ENCODE peak calls at places on chromosomes 2 and 18, in nine cellular contexts. X is tibial artery; V is gastrocnemius medialis; K is GM12864; C is CD8-positive, alpha-beta T cell; I is osteocyte; Q is foreskin fibroblast; M is AG04449; R is kidney. F is an unnamed sample.

GRCh38 chr18:26956894-26957293 is 91.4 kb upstream of the AQP4 start:
- DNase-seq in R (no peak), K (no peak), X (no peak), V (no peak), M (no peak), C (no peak), I (no peak), Q (no peak), F (no peak)

GRCh38 chr18:7117390-7118355 is at the start of gene LAMA1:
- DNase-seq in R (peak; percentile 84), K (no peak), V (no peak), X (no peak), Q (peak; percentile 63), I (peak; percentile 82), C (no peak), M (no peak), F (peak; percentile 77)

GRCh38 chr2:112644155-112644932 is 1.4 kb upstream of the SLC20A1 start:
- DNase-seq in K (no peak), V (no peak), C (no peak), X (no peak), M (no peak), R (no peak), Q (no peak), I (no peak), F (no peak)

GRCh38 chr18:11104307-11104706 is 45.1 kb downstream of the PIEZO2 start:
- DNase-seq in X (no peak), C (no peak), Q (no peak), M (no peak), I (no peak), R (no peak), K (no peak), V (no peak), F (no peak)

GRCh38 chr2:72793798-72794447 is 31.9 kb downstream of the EXOC6B start:
- DNase-seq in K (no peak), I (no peak), C (no peak), M (no peak), V (no peak), X (no peak), R (no peak), Q (peak; percentile 63), F (no peak)

GRCh38 chr2:185208261-185208660 is 530.3 kb upstream of the FSIP2 start:
- DNase-seq in M (no peak), V (no peak), K (no peak), Q (no peak), C (no peak), X (no peak), I (no peak), R (no peak), F (no peak)

GRCh38 chr2:106138904-106139574 is 55.1 kb downstream of the UXS1 start:
- DNase-seq in R (no peak), M (no peak), X (no peak), C (no peak), V (no peak), I (no peak), Q (no peak), K (no peak), F (no peak)

GRCh38 chr2:158828378-158829136 is 33.4 kb downstream of the DAPL1 start:
- DNase-seq in Q (no peak), V (no peak), X (no peak), C (no peak), M (no peak), I (no peak), K (no peak), R (no peak), F (no peak)

GRCh38 chr2:173766537-173767289 is 198.5 kb downstream of the SP3 start:
- DNase-seq in I (no peak), K (no peak), Q (no peak), X (no peak), V (no peak), M (no peak), R (no peak), C (no peak), F (no peak)

GRCh38 chr2:242056785-242057184 is 187.3 kb downstream of the RTP5 start:
- DNase-seq in C (no peak), K (no peak), V (no peak), I (peak; percentile 56), X (no peak), M (no peak), Q (no peak), R (no peak), F (no peak)

GRCh38 chr2:176004925-176005324 is 2.9 kb upstream of the LNPK start:
- DNase-seq in X (no peak), C (no peak), M (no peak), I (no peak), V (no peak), Q (no peak), R (no peak), K (no peak), F (no peak)

GRCh38 chr2:96344011-96344410 is 8.4 kb downstream of the NCAPH start:
- DNase-seq in I (no peak), V (no peak), C (peak; percentile 65), X (no peak), K (peak; percentile 72), M (no peak), Q (no peak), R (no peak), F (no peak)

GRCh38 chr2:212961255-212961654 is 190.2 kb downstream of the IKZF2 start:
- DNase-seq in K (no peak), M (no peak), C (no peak), X (no peak), Q (no peak), I (no peak), R (no peak), V (no peak), F (no peak)

GRCh38 chr18:770583-770961 is 41.5 kb downstream of the YES1 start:
- DNase-seq in Q (no peak), M (no peak), X (no peak), R (no peak), V (no peak), I (no peak), K (no peak), C (no peak), F (no peak)

GRCh38 chr2:145277922-145278321 is 758.0 kb upstream of the ZEB2 start:
- DNase-seq in V (no peak), K (no peak), I (no peak), M (peak; percentile 3), R (no peak), C (no peak), Q (peak; percentile 45), X (no peak), F (no peak)

DNA sequence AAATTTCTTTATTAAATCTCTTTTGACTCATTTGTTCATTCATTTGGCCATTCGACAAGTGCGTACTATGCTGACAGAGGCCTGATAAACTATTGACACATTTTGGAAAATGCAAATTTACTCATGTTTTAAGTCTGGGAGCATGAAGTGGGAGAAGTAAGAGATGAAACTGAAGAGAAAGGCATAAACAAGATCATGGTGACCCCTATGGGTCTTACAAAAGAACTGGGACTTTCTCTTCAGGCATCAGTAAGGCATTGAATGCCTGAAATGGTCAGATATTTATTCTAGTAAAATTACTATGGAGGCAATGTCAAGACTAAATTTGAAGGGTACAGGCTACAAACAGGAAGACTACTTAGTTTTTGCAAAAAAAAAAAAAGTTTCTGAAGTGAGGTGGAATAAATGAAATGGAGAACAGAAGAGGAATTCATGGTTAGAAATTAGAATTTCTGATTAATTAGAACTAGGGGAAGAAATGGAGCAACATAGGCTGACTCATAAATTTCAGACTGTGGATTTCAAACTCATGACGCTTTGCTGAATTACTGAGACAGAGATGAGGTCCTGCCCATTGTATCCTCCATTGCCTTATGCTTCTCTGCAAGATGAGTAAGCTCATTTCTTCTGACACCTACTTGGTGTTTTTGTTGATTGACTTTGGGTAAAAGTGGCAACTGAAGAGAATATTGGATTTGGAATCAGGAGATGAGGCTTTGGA is 32.7 kb downstream of the VSNL1 start:
- DNase-seq in X (no peak), V (no peak), K (no peak), Q (peak; percentile 48), C (no peak), R (no peak), M (no peak), I (no peak), F (no peak)
- TF ChIP-seq CTCF in X (no peak), V (no peak), K (no peak), Q (peak; percentile 2), C (no peak), R (no peak), M (no peak), I (peak; percentile 19), F (peak; percentile 42)

GRCh38 chr2:152648336-152648735 is 68.9 kb downstream of the PRPF40A start:
- DNase-seq in I (no peak), Q (peak; percentile 22), X (no peak), K (no peak), R (no peak), V (no peak), M (no peak), C (no peak), F (no peak)
- TF ChIP-seq CTCF in I (peak; percentile 31), Q (peak; percentile 6), X (peak; percentile 16), K (no peak), R (peak; percentile 6), V (peak; percentile 13), M (no peak), C (no peak), F (peak; percentile 66)

DNA sequence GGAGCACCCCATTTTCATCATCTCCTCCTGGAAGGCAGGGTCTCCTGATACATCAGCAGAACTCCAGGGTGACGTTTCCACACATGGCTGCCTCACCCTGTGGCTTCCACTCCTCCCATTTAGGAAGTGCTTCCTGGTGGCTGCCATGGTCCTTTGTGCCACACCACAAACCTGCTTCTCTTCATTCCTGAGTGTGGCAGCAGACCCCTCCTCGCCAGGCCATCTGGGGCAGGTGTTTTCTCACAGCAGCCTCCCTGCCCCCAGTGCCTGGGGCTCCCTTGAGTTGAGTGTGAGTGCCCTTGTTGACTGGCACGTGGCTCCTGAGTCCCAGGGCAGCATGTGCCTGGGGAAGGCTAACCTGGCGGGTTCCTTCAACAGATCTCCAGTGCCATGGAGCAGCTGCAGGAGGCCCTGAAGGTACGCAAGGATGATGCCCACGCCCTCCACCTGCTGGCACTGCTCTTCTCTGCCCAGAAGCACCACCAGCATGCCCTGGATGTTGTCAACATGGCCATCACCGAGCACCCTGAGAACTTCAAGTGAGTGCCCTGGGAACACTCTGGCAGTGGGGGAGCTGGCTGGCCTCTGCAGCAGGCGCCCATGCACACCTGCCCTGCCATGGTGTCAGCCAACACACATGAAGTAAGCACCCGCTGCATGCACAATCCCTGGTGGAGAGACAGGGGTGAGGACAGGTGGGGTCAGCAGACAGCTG is 113.4 kb upstream of the MCFD2 start:
- DNase-seq in M (no peak), C (no peak), Q (no peak), R (no peak), X (no peak), V (no peak), K (no peak), I (no peak), F (no peak)
- TF ChIP-seq CTCF in M (no peak), C (no peak), Q (no peak), R (no peak), X (no peak), V (no peak), K (no peak), I (no peak), F (no peak)

GRCh38 chr18:24876266-24876665 is 415.8 kb downstream of the HRH4 start:
- DNase-seq in R (no peak), M (no peak), V (no peak), C (no peak), K (no peak), X (no peak), Q (peak; percentile 68), I (no peak), F (no peak)

GRCh38 chr18:24875761-24876160 is 415.3 kb downstream of the HRH4 start:
- DNase-seq in X (no peak), R (no peak), V (no peak), K (no peak), Q (peak; percentile 36), I (no peak), C (no peak), M (no peak), F (no peak)

GRCh38 chr18:24875286-24875685 is 414.8 kb downstream of the HRH4 start:
- DNase-seq in K (no peak), Q (peak; percentile 14), V (no peak), C (no peak), I (no peak), M (no peak), R (no peak), X (no peak), F (no peak)

GRCh38 chr18:24878289-24878688 is 417.9 kb downstream of the HRH4 start:
- DNase-seq in Q (peak; percentile 84), K (peak; percentile 7), I (no peak), V (no peak), C (no peak), X (no peak), M (peak; percentile 14), R (no peak), F (no peak)
- TF ChIP-seq CTCF in Q (peak; percentile 60), K (peak; percentile 24), I (peak; percentile 79), V (peak; percentile 55), C (no peak), X (peak; percentile 52), M (peak; percentile 31), R (peak; percentile 29), F (peak; percentile 82)

F was measured in type B pancreatic cell.